ENCODE peak calls at places on chromosome 17, in nine cellular contexts. One of them, this sample, is unnamed.

GRCh38 chr17:900336-900735 is 79.2 kb downstream of the NXN start:
- DNase-seq in mammary epithelial cell: no peak
- DNase-seq in Peyer's patch: no peak
- DNase-seq in left lung: no peak
- DNase-seq in stomach: no peak
- DNase-seq in cardiac fibroblast: no peak
- DNase-seq in tibial artery: no peak
- DNase-seq in pancreas: no peak
- DNase-seq in AG10803: peak
- DNase-seq in this sample: no peak

GRCh38 chr17:354651-355556 is 2.3 kb upstream of the RPH3AL start:
- DNase-seq in mammary epithelial cell: no peak
- DNase-seq in Peyer's patch: no peak
- DNase-seq in left lung: no peak
- DNase-seq in stomach: no peak
- DNase-seq in cardiac fibroblast: no peak
- DNase-seq in tibial artery: no peak
- DNase-seq in pancreas: no peak
- DNase-seq in AG10803: no peak
- DNase-seq in this sample: no peak

GRCh38 chr17:236641-237405 is 55.4 kb upstream of the DOC2B start:
- DNase-seq in mammary epithelial cell: no peak
- DNase-seq in Peyer's patch: no peak
- DNase-seq in left lung: peak
- DNase-seq in stomach: no peak
- DNase-seq in cardiac fibroblast: no peak
- DNase-seq in tibial artery: no peak
- DNase-seq in pancreas: peak
- DNase-seq in AG10803: no peak
- DNase-seq in this sample: no peak

GRCh38 chr17:69326302-69327059 is 452 bp downstream of the ABCA5 start:
- DNase-seq in mammary epithelial cell: peak
- DNase-seq in Peyer's patch: no peak
- DNase-seq in left lung: no peak
- DNase-seq in stomach: peak
- DNase-seq in cardiac fibroblast: peak
- DNase-seq in tibial artery: no peak
- DNase-seq in pancreas: no peak
- DNase-seq in AG10803: peak
- DNase-seq in this sample: no peak

GRCh38 chr17:1769826-1770477 is 8.1 kb downstream of the SERPINF1 start:
- DNase-seq in mammary epithelial cell: peak
- DNase-seq in Peyer's patch: no peak
- DNase-seq in left lung: no peak
- DNase-seq in stomach: no peak
- DNase-seq in cardiac fibroblast: no peak
- DNase-seq in tibial artery: no peak
- DNase-seq in pancreas: peak
- DNase-seq in AG10803: no peak
- DNase-seq in this sample: no peak

GRCh38 chr17:16273499-16273898 is 56.5 kb downstream of the PIGL start:
- DNase-seq in mammary epithelial cell: peak
- DNase-seq in Peyer's patch: no peak
- DNase-seq in left lung: no peak
- DNase-seq in stomach: no peak
- DNase-seq in cardiac fibroblast: peak
- DNase-seq in tibial artery: no peak
- DNase-seq in pancreas: no peak
- DNase-seq in AG10803: no peak
- DNase-seq in this sample: no peak

GRCh38 chr17:927611-928461 is 51.7 kb downstream of the NXN start:
- DNase-seq in mammary epithelial cell: peak
- DNase-seq in Peyer's patch: no peak
- DNase-seq in left lung: peak
- DNase-seq in stomach: peak
- DNase-seq in cardiac fibroblast: peak
- DNase-seq in tibial artery: no peak
- DNase-seq in pancreas: no peak
- DNase-seq in AG10803: peak
- DNase-seq in this sample: no peak

GRCh38 chr17:41308251-41308917 is 725 bp downstream of the KRTAP16-1 start:
- DNase-seq in mammary epithelial cell: peak
- DNase-seq in Peyer's patch: peak
- DNase-seq in left lung: peak
- DNase-seq in stomach: no peak
- DNase-seq in cardiac fibroblast: no peak
- DNase-seq in tibial artery: no peak
- DNase-seq in pancreas: peak
- DNase-seq in AG10803: peak
- DNase-seq in this sample: peak

GRCh38 chr17:17575360-17576251 is 15.9 kb downstream of the PEMT start:
- DNase-seq in mammary epithelial cell: peak
- DNase-seq in Peyer's patch: no peak
- DNase-seq in left lung: no peak
- DNase-seq in stomach: no peak
- DNase-seq in cardiac fibroblast: no peak
- DNase-seq in tibial artery: no peak
- DNase-seq in pancreas: no peak
- DNase-seq in AG10803: peak
- DNase-seq in this sample: no peak

GRCh38 chr17:70654706-70655105 is 485.4 kb downstream of the KCNJ2 start:
- DNase-seq in mammary epithelial cell: no peak
- DNase-seq in Peyer's patch: no peak
- DNase-seq in left lung: no peak
- DNase-seq in stomach: no peak
- DNase-seq in cardiac fibroblast: no peak
- DNase-seq in tibial artery: no peak
- DNase-seq in pancreas: no peak
- DNase-seq in AG10803: peak
- DNase-seq in this sample: no peak

GRCh38 chr17:74163271-74163821 is 40.1 kb upstream of the RPL38 start:
- DNase-seq in mammary epithelial cell: no peak
- DNase-seq in Peyer's patch: no peak
- DNase-seq in left lung: no peak
- DNase-seq in stomach: no peak
- DNase-seq in cardiac fibroblast: no peak
- DNase-seq in tibial artery: peak
- DNase-seq in pancreas: no peak
- DNase-seq in AG10803: no peak
- DNase-seq in this sample: no peak

GRCh38 chr17:41116292-41116691 is 1.9 kb downstream of the KRTAP4-11 start:
- DNase-seq in mammary epithelial cell: no peak
- DNase-seq in Peyer's patch: no peak
- DNase-seq in left lung: no peak
- DNase-seq in stomach: no peak
- DNase-seq in cardiac fibroblast: no peak
- DNase-seq in tibial artery: no peak
- DNase-seq in pancreas: no peak
- DNase-seq in AG10803: no peak
- DNase-seq in this sample: no peak

GRCh38 chr17:75271955-75272847 is 1.2 kb upstream of the MIF4GD start:
- DNase-seq in mammary epithelial cell: no peak
- DNase-seq in Peyer's patch: no peak
- DNase-seq in left lung: no peak
- DNase-seq in stomach: no peak
- DNase-seq in cardiac fibroblast: peak
- DNase-seq in tibial artery: no peak
- DNase-seq in pancreas: peak
- DNase-seq in AG10803: peak
- DNase-seq in this sample: no peak

GRCh38 chr17:41511130-41511529 is 5.7 kb upstream of the KRT13 start:
- DNase-seq in mammary epithelial cell: no peak
- DNase-seq in Peyer's patch: peak
- DNase-seq in left lung: no peak
- DNase-seq in stomach: peak
- DNase-seq in cardiac fibroblast: no peak
- DNase-seq in tibial artery: no peak
- DNase-seq in pancreas: peak
- DNase-seq in AG10803: no peak
- DNase-seq in this sample: no peak

GRCh38 chr17:65259281-65259680 is 122.1 kb downstream of the RGS9 start:
- DNase-seq in mammary epithelial cell: no peak
- DNase-seq in Peyer's patch: no peak
- DNase-seq in left lung: no peak
- DNase-seq in stomach: no peak
- DNase-seq in cardiac fibroblast: no peak
- DNase-seq in tibial artery: no peak
- DNase-seq in pancreas: no peak
- DNase-seq in AG10803: no peak
- DNase-seq in this sample: no peak

GRCh38 chr17:29617125-29617480 is 5.6 kb downstream of the CORO6 start:
- DNase-seq in mammary epithelial cell: no peak
- DNase-seq in Peyer's patch: peak
- DNase-seq in left lung: peak
- DNase-seq in stomach: peak
- DNase-seq in cardiac fibroblast: peak
- DNase-seq in tibial artery: peak
- DNase-seq in pancreas: no peak
- DNase-seq in AG10803: peak
- DNase-seq in this sample: peak
- TF ChIP-seq CTCF in mammary epithelial cell: peak
- TF ChIP-seq CTCF in Peyer's patch: peak
- TF ChIP-seq CTCF in left lung: peak
- TF ChIP-seq CTCF in stomach: no peak
- TF ChIP-seq CTCF in cardiac fibroblast: peak
- TF ChIP-seq CTCF in tibial artery: peak
- TF ChIP-seq CTCF in pancreas: peak
- TF ChIP-seq CTCF in AG10803: peak
- TF ChIP-seq CTCF in this sample: no peak

DNA sequence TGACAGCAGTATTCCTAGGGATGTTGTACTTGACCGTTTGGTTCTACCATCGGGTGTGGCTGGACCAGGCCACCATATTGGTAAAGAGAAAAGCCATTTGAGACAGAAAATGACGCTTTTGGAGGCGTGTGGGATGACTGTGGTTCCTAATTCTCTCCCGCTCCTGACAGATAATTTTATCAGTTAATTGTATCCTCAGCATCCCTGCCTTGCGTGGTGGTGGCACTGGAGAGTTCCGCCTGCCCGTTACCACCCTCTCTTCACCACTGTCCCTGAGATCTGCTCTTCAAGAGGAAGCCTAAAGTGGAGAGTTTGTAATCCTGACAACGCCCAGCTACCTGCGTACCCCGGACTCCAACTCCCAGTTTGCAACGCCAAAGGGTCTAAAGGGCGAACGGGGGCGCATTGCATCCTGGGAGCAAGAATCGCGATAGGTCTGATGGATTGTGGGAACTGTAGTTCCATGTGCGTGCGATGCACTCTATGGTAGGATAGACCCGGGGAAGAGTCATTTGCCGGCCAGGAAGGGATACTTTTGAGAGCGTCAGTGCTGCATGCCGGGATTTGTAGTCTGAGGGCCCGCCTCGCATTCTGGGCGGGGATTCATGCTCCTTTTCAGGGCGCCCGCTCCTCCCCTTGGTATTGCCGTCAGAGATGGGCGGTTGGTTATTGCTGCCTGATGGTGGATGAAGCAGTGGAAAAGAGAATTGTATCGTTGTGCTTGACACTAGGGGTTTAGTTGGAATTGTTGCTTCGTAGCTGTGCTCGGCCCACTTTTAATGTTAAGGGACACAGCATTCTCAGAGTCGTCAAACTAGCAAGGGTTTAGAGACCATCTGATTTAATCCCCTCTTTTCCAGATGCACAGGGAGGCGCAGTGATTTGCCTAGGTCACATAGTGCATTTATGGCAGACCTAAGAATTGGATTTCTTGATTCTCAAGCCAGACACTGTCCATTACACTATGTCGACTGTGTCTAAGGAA is 965 bp upstream of the PHF12 start:
- DNase-seq in mammary epithelial cell: peak
- DNase-seq in Peyer's patch: peak
- DNase-seq in left lung: peak
- DNase-seq in stomach: peak
- DNase-seq in cardiac fibroblast: peak
- DNase-seq in tibial artery: peak
- DNase-seq in pancreas: peak
- DNase-seq in AG10803: peak
- DNase-seq in this sample: peak
- TF ChIP-seq CTCF in mammary epithelial cell: no peak
- TF ChIP-seq CTCF in Peyer's patch: peak
- TF ChIP-seq CTCF in left lung: no peak
- TF ChIP-seq CTCF in stomach: no peak
- TF ChIP-seq CTCF in cardiac fibroblast: no peak
- TF ChIP-seq CTCF in tibial artery: no peak
- TF ChIP-seq CTCF in pancreas: no peak
- TF ChIP-seq CTCF in AG10803: no peak
- TF ChIP-seq CTCF in this sample: no peak

GRCh38 chr17:81932333-81932983 is 4.6 kb downstream of the PYCR1 start:
- DNase-seq in mammary epithelial cell: no peak
- DNase-seq in Peyer's patch: no peak
- DNase-seq in left lung: no peak
- DNase-seq in stomach: no peak
- DNase-seq in cardiac fibroblast: no peak
- DNase-seq in tibial artery: no peak
- DNase-seq in pancreas: peak
- DNase-seq in AG10803: no peak
- DNase-seq in this sample: no peak

GRCh38 chr17:81931189-81931556 is 3.6 kb upstream of the MAFG start:
- DNase-seq in mammary epithelial cell: no peak
- DNase-seq in Peyer's patch: peak
- DNase-seq in left lung: no peak
- DNase-seq in stomach: no peak
- DNase-seq in cardiac fibroblast: no peak
- DNase-seq in tibial artery: no peak
- DNase-seq in pancreas: peak
- DNase-seq in AG10803: no peak
- DNase-seq in this sample: no peak

GRCh38 chr17:81930142-81931125 is 2.9 kb upstream of the MAFG start:
- DNase-seq in mammary epithelial cell: no peak
- DNase-seq in Peyer's patch: no peak
- DNase-seq in left lung: no peak
- DNase-seq in stomach: no peak
- DNase-seq in cardiac fibroblast: no peak
- DNase-seq in tibial artery: no peak
- DNase-seq in pancreas: peak
- DNase-seq in AG10803: no peak
- DNase-seq in this sample: no peak

GRCh38 chr17:81933178-81933699 is 3.9 kb downstream of the PYCR1 start:
- DNase-seq in mammary epithelial cell: no peak
- DNase-seq in Peyer's patch: no peak
- DNase-seq in left lung: no peak
- DNase-seq in stomach: no peak
- DNase-seq in cardiac fibroblast: no peak
- DNase-seq in tibial artery: no peak
- DNase-seq in pancreas: peak
- DNase-seq in AG10803: no peak
- DNase-seq in this sample: no peak

GRCh38 chr17:81931557-81932332 is 4.2 kb upstream of the MAFG start:
- DNase-seq in mammary epithelial cell: no peak
- DNase-seq in Peyer's patch: no peak
- DNase-seq in left lung: no peak
- DNase-seq in stomach: no peak
- DNase-seq in cardiac fibroblast: no peak
- DNase-seq in tibial artery: no peak
- DNase-seq in pancreas: peak
- DNase-seq in AG10803: no peak
- DNase-seq in this sample: no peak
- TF ChIP-seq CTCF in mammary epithelial cell: no peak
- TF ChIP-seq CTCF in Peyer's patch: no peak
- TF ChIP-seq CTCF in left lung: no peak
- TF ChIP-seq CTCF in stomach: no peak
- TF ChIP-seq CTCF in cardiac fibroblast: no peak
- TF ChIP-seq CTCF in tibial artery: no peak
- TF ChIP-seq CTCF in pancreas: no peak
- TF ChIP-seq CTCF in AG10803: no peak
- TF ChIP-seq CTCF in this sample: no peak

GRCh38 chr17:80504671-80505413 is 28.4 kb upstream of the NPTX1 start:
- DNase-seq in mammary epithelial cell: no peak
- DNase-seq in Peyer's patch: no peak
- DNase-seq in left lung: no peak
- DNase-seq in stomach: no peak
- DNase-seq in cardiac fibroblast: peak
- DNase-seq in tibial artery: no peak
- DNase-seq in pancreas: no peak
- DNase-seq in AG10803: peak
- DNase-seq in this sample: no peak
- TF ChIP-seq CTCF in mammary epithelial cell: no peak
- TF ChIP-seq CTCF in Peyer's patch: no peak
- TF ChIP-seq CTCF in left lung: no peak
- TF ChIP-seq CTCF in stomach: no peak
- TF ChIP-seq CTCF in cardiac fibroblast: peak
- TF ChIP-seq CTCF in tibial artery: no peak
- TF ChIP-seq CTCF in pancreas: no peak
- TF ChIP-seq CTCF in AG10803: peak
- TF ChIP-seq CTCF in this sample: no peak

This sample was measured in activated B cell treated with CpG ODN at 0.5 μM for 24 hours.